ENCODE peak calls at places on chromosomes 6 and 20, in four cellular contexts. H is OCI-M1; D is upper lobe of left lung; P is stimulated activated CD4-positive, alpha-beta T cell treated with anti-CD3 and anti-CD28 coated beads, Interleukin-2, amount 100 ng/mL, for 48 hours. B is an unnamed sample.

GRCh38 chr6:16511723-16512584 is 249.3 kb downstream of the ATXN1 start:
- DNase-seq in H (no peak), P (no peak), D (no peak), B (no peak)

GRCh38 chr6:107077710-107078109 is 37.6 kb downstream of the BEND3 start:
- DNase-seq in H (no peak), P (no peak), D (no peak), B (no peak)

GRCh38 chr6:133286765-133287164 is 45.6 kb downstream of the EYA4 start:
- DNase-seq in D (no peak), P (no peak), H (peak), B (no peak)

GRCh38 chr6:8183266-8183665 is 80.9 kb upstream of the EEF1E1 start:
- DNase-seq in H (no peak), P (no peak), D (no peak), B (no peak)

GRCh38 chr20:53597521-53598120 is 4.0 kb upstream of the ZNF217 start:
- DNase-seq in H (peak), D (no peak), P (no peak), B (no peak)

GRCh38 chr6:151293621-151294020 is 53.9 kb downstream of the AKAP12 start:
- DNase-seq in H (no peak), D (no peak), P (no peak), B (no peak)

GRCh38 chr20:35648836-35649235 is 15.9 kb downstream of the CPNE1 start:
- DNase-seq in H (no peak), P (no peak), D (no peak), B (no peak)

GRCh38 chr6:44697333-44697732 is 309.8 kb downstream of the CDC5L start:
- DNase-seq in D (no peak), P (no peak), H (no peak), B (no peak)

GRCh38 chr20:31894980-31895675 is 24.7 kb downstream of the TTLL9 start:
- DNase-seq in P (no peak), H (peak), D (no peak), B (no peak)

GRCh38 chr20:49957487-49957938 is 21.3 kb downstream of the RNF114 start:
- DNase-seq in P (no peak), H (no peak), D (no peak), B (no peak)

GRCh38 chr6:16634855-16635254 is 126.4 kb downstream of the ATXN1 start:
- DNase-seq in D (no peak), H (no peak), P (no peak), B (no peak)

GRCh38 chr6:16352258-16352635 is 113.9 kb downstream of the GMPR start:
- DNase-seq in H (no peak), D (no peak), P (no peak), B (peak)

GRCh38 chr6:21914121-21914973 is 320.8 kb downstream of the SOX4 start:
- DNase-seq in D (no peak), P (peak), H (peak), B (no peak)

GRCh38 chr20:10131612-10132345 is 86.9 kb upstream of the SNAP25 start:
- DNase-seq in H (no peak), P (no peak), D (peak), B (peak)

GRCh38 chr6:114202389-114202788 is 140.4 kb downstream of the HS3ST5 start:
- DNase-seq in P (no peak), D (no peak), H (no peak), B (no peak)

GRCh38 chr6:26175428-26176181 is 88.4 kb downstream of the HFE start:
- DNase-seq in D (no peak), H (peak), P (no peak), B (no peak)

B was measured in head of caudate nucleus.